ENCODE peak calls at places on chromosomes 1 and 21, in four cellular contexts. R is fibroblast of lung, B is right lobe of liver, C is transverse colon. D is an unnamed sample.

GRCh38 chr1:119367332-119368124 is 1.1 kb upstream of the HAO2 start:
- DNase-seq in R (peak; percentile 58), B (no peak), C (no peak), D (no peak)

GRCh38 chr1:223401873-223402789 is 8.9 kb downstream of the CCDC185 start:
- DNase-seq in R (peak; percentile 79), B (no peak), C (no peak), D (no peak)

GRCh38 chr1:203673550-203674411 is 47.1 kb downstream of the ATP2B4 start:
- DNase-seq in C (peak; percentile 51), B (no peak), R (peak; percentile 94), D (no peak)

GRCh38 chr1:5953386-5953785 is 38.8 kb downstream of the NPHP4 start:
- DNase-seq in R (no peak), C (no peak), B (no peak), D (peak; percentile 54)

GRCh38 chr1:226916497-226916896 is 23.6 kb upstream of the COQ8A start:
- DNase-seq in C (no peak), R (no peak), B (no peak), D (no peak)

GRCh38 chr1:154998818-154999650 is 3.6 kb upstream of the ZBTB7B start:
- DNase-seq in R (peak; percentile 76), C (peak; percentile 78), B (peak; percentile 70), D (peak; percentile 86)

GRCh38 chr1:193260925-193261324 is 74.5 kb upstream of the B3GALT2 start:
- DNase-seq in B (no peak), R (peak; percentile 12), C (no peak), D (no peak)

GRCh38 chr1:34286547-34286946 is 109.8 kb downstream of the C1orf94 start:
- DNase-seq in R (no peak), C (no peak), B (no peak), D (no peak)

GRCh38 chr1:87805661-87806376 is 477.1 kb downstream of the LMO4 start:
- DNase-seq in B (no peak), C (no peak), R (peak; percentile 69), D (no peak)

GRCh38 chr1:24970399-24970753 is 40.3 kb upstream of the RUNX3 start:
- DNase-seq in C (no peak), B (no peak), R (peak; percentile 7), D (no peak)

GRCh38 chr1:200179126-200179780 is 151.7 kb downstream of the NR5A2 start:
- DNase-seq in B (no peak), C (no peak), R (peak; percentile 63), D (no peak)

GRCh38 chr1:16900771-16901170 is 5.0 kb downstream of the RNU1-2 start:
- DNase-seq in C (no peak), R (no peak), B (no peak), D (no peak)

GRCh38 chr21:37367301-37367757 is 756 bp downstream of the DYRK1A start:
- DNase-seq in C (peak; percentile 19), B (peak; percentile 41), R (no peak), D (no peak)

GRCh38 chr1:7356079-7356478 is 415.0 kb upstream of the VAMP3 start:
- DNase-seq in B (no peak), R (no peak), C (no peak), D (no peak)

GRCh38 chr1:116842654-116843053 is 67.1 kb upstream of the PTGFRN start:
- DNase-seq in B (no peak), R (no peak), C (no peak), D (no peak)

GRCh38 chr1:11733351-11733750 is 2.6 kb upstream of the AGTRAP start:
- DNase-seq in R (no peak), B (no peak), C (no peak), D (no peak)

GRCh38 chr1:82177190-82177589 is 376.5 kb downstream of the ADGRL2 start:
- DNase-seq in C (no peak), B (no peak), R (peak; percentile 70), D (no peak)

GRCh38 chr21:36730291-36731281 is 31.7 kb downstream of the SIM2 start:
- DNase-seq in C (no peak), R (no peak), B (no peak), D (no peak)

GRCh38 chr21:36994501-36995189 is 11.9 kb upstream of the RIPPLY3 start:
- DNase-seq in R (peak; percentile 15), B (no peak), C (no peak), D (no peak)

GRCh38 chr1:89974701-89975470 is 20.0 kb upstream of the ZNF326 start:
- DNase-seq in B (no peak), R (peak; percentile 96), C (no peak), D (no peak)

GRCh38 chr1:235093685-235094592 is 34.7 kb downstream of the TOMM20 start:
- DNase-seq in R (peak; percentile 60), B (peak; percentile 72), C (peak; percentile 87), D (peak; percentile 87)

GRCh38 chr1:42004860-42005259 is 86.1 kb upstream of the HIVEP3 start:
- DNase-seq in C (no peak), B (peak; percentile 64), R (no peak), D (no peak)

GRCh38 chr1:183610053-183610452 is 19.8 kb upstream of the NCF2 start:
- DNase-seq in B (no peak), R (peak; percentile 42), C (no peak), D (no peak)

GRCh38 chr1:247471445-247472016 is 13.6 kb upstream of the OR2B11 start:
- DNase-seq in C (no peak), R (no peak), B (no peak), D (no peak)

GRCh38 chr1:43934279-43934985 is 831 bp downstream of the ARTN start:
- DNase-seq in C (peak; percentile 82), B (peak; percentile 76), R (peak; percentile 66), D (peak; percentile 87)

GRCh38 chr1:103160281-103160680 is 52.0 kb upstream of the COL11A1 start:
- DNase-seq in B (no peak), R (no peak), C (no peak), D (no peak)

GRCh38 chr1:58670200-58670599 is 29.7 kb downstream of the MYSM1 start:
- DNase-seq in B (no peak), R (no peak), C (no peak), D (no peak)
- H3K36me3 ChIP-seq in B (peaks cover 6% of the 10 kb centered on the region), R (peaks cover 6% of the 10 kb centered on the region), C (no peaks in the 10 kb centered on the region), D (peaks cover 90% of the 10 kb centered on the region)

DNA sequence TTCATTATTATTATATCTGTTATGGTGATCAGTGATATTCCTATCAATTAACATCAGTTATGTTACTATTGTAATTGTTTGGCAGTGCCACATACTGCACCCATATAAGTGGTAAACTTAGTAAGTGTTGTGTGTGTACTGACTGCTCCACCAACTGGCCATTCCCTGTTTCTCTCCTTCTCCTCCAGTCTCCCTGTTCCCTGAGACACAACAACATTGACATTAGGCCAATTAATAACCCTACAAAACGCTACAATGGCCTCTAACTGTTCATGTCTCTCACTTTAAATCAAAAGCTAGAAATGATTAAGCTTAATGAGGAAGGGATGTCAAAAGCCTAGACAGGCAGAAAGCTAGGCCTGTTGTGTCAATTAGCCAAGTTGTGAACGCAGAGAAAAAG is 6.6 kb upstream of the THRAP3 start:
- DNase-seq in R (peak; percentile 71), C (no peak), B (no peak), D (no peak)
- H3K27ac ChIP-seq in R (no peak overlapping the region), C (no peak overlapping the region), B (no peak overlapping the region), D (no peak overlapping the region)

GRCh38 chr1:2982615-2983318 is 38.5 kb upstream of the ACTRT2 start:
- DNase-seq in B (no peak), R (no peak), C (no peak), D (peak; percentile 53)
- H3K27me3 ChIP-seq in B (no peaks in the 10 kb centered on the region), R (no peaks in the 10 kb centered on the region), C (no peaks in the 10 kb centered on the region), D (no peaks in the 10 kb centered on the region)

DNA sequence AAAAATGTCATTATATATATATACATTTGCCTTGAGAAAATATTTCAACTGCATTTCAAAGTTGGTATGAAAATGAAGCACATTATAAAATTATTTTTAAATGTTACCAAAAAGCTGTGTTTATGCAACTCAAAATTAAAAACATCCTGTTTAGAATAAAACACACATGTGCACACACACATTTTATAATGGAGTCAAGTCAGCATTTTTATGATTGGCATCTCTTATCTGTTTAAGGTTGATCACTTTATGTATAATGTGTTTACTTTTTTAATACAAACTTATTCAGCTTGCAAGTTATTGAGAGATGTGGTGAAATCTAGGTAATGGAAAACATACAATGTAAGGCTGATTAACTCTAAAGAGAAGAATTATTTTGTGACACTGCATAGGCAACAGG is 80.4 kb downstream of the IFI44 start:
- DNase-seq in C (no peak), R (no peak), B (no peak), D (no peak)
- H3K36me3 ChIP-seq in C (no peaks in the 10 kb centered on the region), R (no peaks in the 10 kb centered on the region), B (no peaks in the 10 kb centered on the region), D (no peaks in the 10 kb centered on the region)

GRCh38 chr1:217469983-217470382 is 160.9 kb downstream of the GPATCH2 start:
- DNase-seq in C (no peak), B (no peak), R (no peak), D (no peak)
- H3K27ac ChIP-seq in C (no peak overlapping the region), B (no peak overlapping the region), R (no peak overlapping the region), D (no peak overlapping the region)

D was measured in upper lobe of right lung.